ENCODE peak calls at places on chromosomes 7 and 10, in six cellular contexts. I, X, Y, R, Z and J are unnamed samples. For H3K4me1, the result is how much of the 10 kb centered on the place peaks cover.

GRCh38 chr10:72659694-72660093 is 32.2 kb upstream of the MCU start:
- DNase-seq in I (no peak), X (no peak), Y (no peak), R (no peak), Z (no peak), J (no peak)

GRCh38 chr10:124353091-124353815 is 65.5 kb downstream of the OAT start:
- DNase-seq in I (no peak), X (no peak), Y (no peak), R (no peak), Z (no peak), J (no peak)

GRCh38 chr7:132030161-132030568 is 473.7 kb upstream of the PODXL start:
- DNase-seq in I (no peak), X (peak), Y (no peak), R (peak), Z (no peak), J (peak)

GRCh38 chr10:84214612-84215235 is 10.6 kb downstream of the LRIT2 start:
- DNase-seq in I (no peak), X (peak), Y (peak), R (peak), Z (peak), J (peak)

GRCh38 chr10:96306516-96306915 is 2.3 kb downstream of the DNTT start:
- DNase-seq in I (peak), X (no peak), Y (no peak), R (no peak), Z (no peak), J (no peak)

GRCh38 chr10:84076047-84076388 is 63.3 kb upstream of the GHITM start:
- DNase-seq in I (peak), X (peak), Y (peak), R (no peak), Z (no peak), J (no peak)

GRCh38 chr7:24756545-24756988 is 697 bp downstream of the GSDME start:
- DNase-seq in I (no peak), X (no peak), Y (peak), R (no peak), Z (no peak), J (no peak)

GRCh38 chr7:33905389-33906032 is at the start of gene BMPER:
- DNase-seq in I (peak), X (peak), Y (peak), R (peak), Z (no peak), J (peak)

GRCh38 chr10:62819521-62819920 is 3.4 kb upstream of the EGR2 start:
- DNase-seq in I (no peak), X (peak), Y (peak), R (no peak), Z (no peak), J (peak)

GRCh38 chr10:58892039-58892665 is 284.3 kb upstream of the PHYHIPL start:
- DNase-seq in I (no peak), X (no peak), Y (peak), R (no peak), Z (no peak), J (no peak)

GRCh38 chr7:151125459-151125834 is 39.2 kb downstream of the AGAP3 start:
- DNase-seq in I (no peak), X (no peak), Y (peak), R (peak), Z (no peak), J (no peak)

GRCh38 chr7:80018941-80019808 is 115.5 kb upstream of the GNAI1 start:
- DNase-seq in I (no peak), X (peak), Y (peak), R (peak), Z (no peak), J (peak)

GRCh38 chr7:34158754-34159153 is 253.4 kb downstream of the BMPER start:
- DNase-seq in I (no peak), X (no peak), Y (no peak), R (no peak), Z (no peak), J (no peak)

GRCh38 chr10:52818019-52818418 is 45.4 kb upstream of the MBL2 start:
- DNase-seq in I (no peak), X (peak), Y (peak), R (peak), Z (no peak), J (peak)

GRCh38 chr10:27454837-27455236 is 49.3 kb upstream of the RAB18 start:
- DNase-seq in I (no peak), X (no peak), Y (no peak), R (no peak), Z (no peak), J (no peak)

GRCh38 chr7:29299986-29300609 is 105.5 kb downstream of the CHN2 start:
- DNase-seq in I (no peak), X (no peak), Y (no peak), R (peak), Z (no peak), J (peak)

GRCh38 chr10:71006497-71006896 is 118.1 kb upstream of the PCBD1 start:
- DNase-seq in I (no peak), X (no peak), Y (no peak), R (no peak), Z (no peak), J (no peak)

GRCh38 chr10:71046747-71047146 is 158.4 kb upstream of the PCBD1 start:
- DNase-seq in I (peak), X (no peak), Y (no peak), R (no peak), Z (no peak), J (no peak)

GRCh38 chr10:75226055-75226454 is 9.7 kb downstream of the COMTD1 start:
- DNase-seq in I (no peak), X (no peak), Y (no peak), R (no peak), Z (no peak), J (no peak)

GRCh38 chr10:75223507-75223906 is 12.2 kb downstream of the COMTD1 start:
- DNase-seq in I (peak), X (no peak), Y (no peak), R (no peak), Z (no peak), J (no peak)

DNA sequence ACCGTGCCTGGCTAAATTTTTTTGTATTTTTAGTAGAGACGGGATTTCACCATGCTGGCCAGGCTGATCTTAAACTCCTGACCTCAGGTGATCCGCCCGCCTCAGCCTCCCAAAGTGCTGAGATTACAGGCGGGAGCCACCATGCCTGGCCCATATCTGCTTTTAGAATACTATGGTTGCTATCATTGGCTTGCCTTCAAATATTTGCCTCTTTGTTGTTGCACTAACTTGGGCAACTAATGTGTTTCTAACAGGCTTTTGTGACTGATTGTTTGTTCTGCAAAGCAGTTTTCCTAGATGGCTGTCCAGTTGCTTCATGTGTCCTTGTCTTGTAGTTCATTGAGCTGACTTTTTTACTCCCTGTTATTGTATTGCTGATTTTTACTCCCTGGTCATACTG is 9.7 kb downstream of the VDAC2 start:
- DNase-seq in I (peak), X (no peak), Y (no peak), R (no peak), Z (no peak), J (no peak)
- H3K4me1 ChIP-seq in I (under half), X (under half), Y (under half), R (under half), Z (under half), J (under half)

GRCh38 chr7:36115448-36116321 is 37.4 kb upstream of the EEPD1 start:
- DNase-seq in I (peak), X (peak), Y (peak), R (peak), Z (no peak), J (peak)
- H3K4me3 ChIP-seq in I (no peak), X (peak), Y (peak), R (no peak), Z (no peak), J (peak)

GRCh38 chr10:119025776-119026175 is 3.7 kb upstream of the NANOS1 start:
- DNase-seq in I (no peak), X (no peak), Y (peak), R (no peak), Z (no peak), J (peak)

GRCh38 chr10:119024882-119025281 is 4.6 kb upstream of the NANOS1 start:
- DNase-seq in I (peak), X (no peak), Y (no peak), R (no peak), Z (no peak), J (peak)

GRCh38 chr10:119028900-119029612 is 458 bp upstream of the NANOS1 start:
- DNase-seq in I (peak), X (peak), Y (peak), R (peak), Z (peak), J (peak)

GRCh38 chr10:119025336-119025735 is 4.2 kb upstream of the NANOS1 start:
- DNase-seq in I (peak), X (peak), Y (peak), R (no peak), Z (no peak), J (peak)

GRCh38 chr10:119026301-119027110 is 3.0 kb upstream of the NANOS1 start:
- DNase-seq in I (no peak), X (no peak), Y (no peak), R (no peak), Z (no peak), J (peak)
- H3K4me1 ChIP-seq in I (half or more), X (under half), Y (under half), R (under half), Z (under half), J (under half)

GRCh38 chr10:14328881-14329280 is 1.8 kb downstream of the FRMD4A start:
- DNase-seq in I (no peak), X (no peak), Y (no peak), R (no peak), Z (no peak), J (no peak)
- H3K4me3 ChIP-seq in I (no peak), X (no peak), Y (no peak), R (no peak), Z (no peak), J (no peak)

DNA sequence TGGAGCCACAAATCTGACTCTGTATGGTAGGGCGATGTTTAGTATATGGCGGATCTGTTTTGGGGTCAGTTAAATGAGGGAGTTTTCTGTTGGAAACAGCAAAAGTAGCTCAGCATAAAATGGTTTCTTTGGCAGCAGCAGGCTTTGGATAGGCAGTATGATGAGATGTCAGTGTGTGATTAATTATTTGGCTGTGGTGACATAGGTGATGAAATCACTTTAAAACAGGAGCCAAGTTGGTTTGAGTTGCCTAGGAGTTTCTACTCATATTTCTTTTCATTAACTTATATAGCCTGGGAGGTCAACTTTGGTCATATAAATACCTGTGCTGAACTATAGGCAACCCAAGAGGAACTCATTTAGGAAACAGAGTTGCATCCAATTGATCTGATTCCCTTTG is 291.2 kb downstream of the LRMDA start:
- DNase-seq in I (no peak), X (no peak), Y (no peak), R (no peak), Z (no peak), J (no peak)
- H3K4me1 ChIP-seq in I (under half), X (under half), Y (under half), R (under half), Z (under half), J (under half)

GRCh38 chr10:101258179-101258885 is 29.1 kb upstream of the LBX1 start:
- DNase-seq in I (no peak), X (peak), Y (no peak), R (peak), Z (no peak), J (peak)
- H3K4me3 ChIP-seq in I (no peak), X (no peak), Y (no peak), R (no peak), Z (no peak), J (no peak)

DNA sequence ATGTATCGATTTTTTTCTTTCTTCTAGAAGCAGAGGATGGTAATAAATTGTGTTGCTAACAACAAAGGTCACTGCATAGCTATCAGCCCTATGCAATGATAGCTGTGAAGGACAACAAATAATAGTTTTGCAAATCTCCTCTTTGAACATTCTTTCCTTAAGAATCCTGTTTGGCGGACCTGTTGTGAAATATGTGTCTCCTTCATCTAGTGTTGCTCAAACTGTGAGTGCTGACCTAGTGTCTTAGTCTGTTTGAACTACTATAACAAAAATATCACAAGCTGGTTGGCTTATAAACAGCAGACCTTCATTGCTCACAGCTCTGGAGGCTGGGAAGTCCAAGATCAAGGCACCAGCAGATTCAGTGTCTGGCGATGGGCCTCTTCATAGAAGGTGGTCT is 53.7 kb downstream of the CAV1 start:
- DNase-seq in I (no peak), X (no peak), Y (no peak), R (no peak), Z (no peak), J (no peak)
- H3K4me1 ChIP-seq in I (under half), X (under half), Y (half or more), R (under half), Z (under half), J (under half)